ENCODE peak calls at places on chromosomes 1 and 21, in six cellular contexts. I is AG09309, M is esophagus squamous epithelium, P is hepatocyte, E is Panc1, O is fibroblast of lung. F is an unnamed sample.

GRCh38 chr1:75796376-75797272 is at the start of gene MSH4:
- DNase-seq in E (no peak), O (peak), M (no peak), I (no peak), P (no peak), F (no peak)

GRCh38 chr1:2108213-2108876 is 58.1 kb downstream of the PRKCZ start:
- DNase-seq in I (no peak), O (peak), E (no peak), P (peak), M (no peak), F (no peak)

GRCh38 chr1:15100369-15101111 is 53.0 kb upstream of the TMEM51 start:
- DNase-seq in P (peak), I (no peak), O (peak), E (peak), M (no peak), F (peak)

GRCh38 chr1:17594690-17595601 is 55.4 kb downstream of the ARHGEF10L start:
- DNase-seq in O (no peak), M (no peak), P (no peak), E (no peak), I (peak), F (no peak)

GRCh38 chr1:229582011-229582694 is 23.6 kb upstream of the ABCB10 start:
- DNase-seq in E (no peak), P (no peak), I (no peak), O (peak), M (no peak), F (no peak)

GRCh38 chr1:222465211-222466041 is 82.5 kb downstream of the HHIPL2 start:
- DNase-seq in P (peak), O (peak), M (peak), I (peak), E (peak), F (peak)

GRCh38 chr21:16116798-16117197 is 387.0 kb downstream of the USP25 start:
- DNase-seq in M (no peak), O (peak), E (no peak), I (no peak), P (no peak), F (no peak)

GRCh38 chr1:52751589-52752306 is 25.5 kb downstream of the ZYG11B start:
- DNase-seq in P (peak), O (peak), E (no peak), I (no peak), M (no peak), F (no peak)

GRCh38 chr1:157107702-157108101 is 8.1 kb upstream of the ETV3L start:
- DNase-seq in I (no peak), E (no peak), P (no peak), O (no peak), M (no peak), F (no peak)

GRCh38 chr21:33895356-33895755 is 20.2 kb downstream of the ATP5PO start:
- DNase-seq in M (no peak), P (no peak), O (no peak), E (no peak), I (no peak), F (no peak)

GRCh38 chr1:156821801-156822200 is 5.2 kb upstream of the SH2D2A start:
- DNase-seq in M (no peak), O (peak), I (no peak), P (no peak), E (no peak), F (no peak)

GRCh38 chr1:163162281-163162937 is 40.3 kb downstream of the RGS5 start:
- DNase-seq in P (no peak), I (peak), M (no peak), E (no peak), O (peak), F (no peak)

GRCh38 chr1:24070821-24071393 is 41.0 kb downstream of the MYOM3 start:
- DNase-seq in P (peak), M (no peak), I (no peak), O (peak), E (peak), F (peak)

GRCh38 chr21:38475519-38475918 is 22.8 kb downstream of the ERG start:
- DNase-seq in M (no peak), E (no peak), P (no peak), I (no peak), O (no peak), F (no peak)

GRCh38 chr1:234611799-234612351 is 1.9 kb upstream of the IRF2BP2 start:
- DNase-seq in O (no peak), E (no peak), P (peak), I (no peak), M (no peak), F (no peak)

GRCh38 chr1:214213136-214213535 is 67.8 kb upstream of the SMYD2 start:
- DNase-seq in P (no peak), I (no peak), E (no peak), M (no peak), O (peak), F (no peak)

GRCh38 chr1:161706116-161706482 is 930 bp upstream of the FCRLA start:
- DNase-seq in E (no peak), O (peak), P (no peak), M (no peak), I (peak), F (no peak)

GRCh38 chr1:16212251-16212961 is at the start of gene ARHGEF19:
- DNase-seq in E (no peak), O (no peak), I (no peak), P (peak), M (no peak), F (no peak)

GRCh38 chr1:63319069-63320023 is 3.0 kb upstream of the FOXD3 start:
- DNase-seq in I (no peak), O (no peak), P (no peak), M (no peak), E (no peak), F (no peak)

GRCh38 chr21:37071561-37072238 is 1.2 kb downstream of the PIGP start:
- DNase-seq in E (no peak), I (peak), P (peak), M (no peak), O (peak), F (no peak)

GRCh38 chr1:29969576-29969975 is 733.3 kb downstream of the PTPRU start:
- DNase-seq in E (no peak), O (no peak), I (no peak), P (no peak), M (no peak), F (peak)

GRCh38 chr21:44930543-44930981 is 9.3 kb upstream of the SLX9 start:
- DNase-seq in E (no peak), M (no peak), I (no peak), P (no peak), O (no peak), F (no peak)

GRCh38 chr1:1144122-1144842 is 28.4 kb upstream of the C1orf159 start:
- DNase-seq in O (no peak), I (no peak), E (no peak), P (no peak), M (no peak), F (no peak)

GRCh38 chr1:203076031-203076511 is 9.7 kb downstream of the MYOG start:
- DNase-seq in I (no peak), O (no peak), E (no peak), M (no peak), P (no peak), F (no peak)

GRCh38 chr1:94285026-94285654 is 47.8 kb upstream of the ARHGAP29 start:
- DNase-seq in M (no peak), E (no peak), O (peak), I (no peak), P (no peak), F (no peak)

GRCh38 chr1:8116892-8117262 is 90.8 kb upstream of the ERRFI1 start:
- DNase-seq in P (peak), M (no peak), E (no peak), O (peak), I (no peak), F (no peak)

GRCh38 chr1:155938220-155938627 is 3.2 kb upstream of the RXFP4 start:
- DNase-seq in O (peak), P (peak), M (no peak), E (peak), I (no peak), F (no peak)

GRCh38 chr1:116853680-116854191 is 56.0 kb upstream of the PTGFRN start:
- DNase-seq in P (peak), I (no peak), O (peak), M (no peak), E (peak), F (no peak)
- H3K4me3 ChIP-seq in P (no peak), I (no peak), O (no peak), M (no peak), E (no peak), F (no peak)

GRCh38 chr1:6820899-6821298 is 35.6 kb downstream of the CAMTA1 start:
- DNase-seq in M (no peak), E (no peak), O (no peak), I (no peak), P (no peak), F (no peak)
- H3K4me3 ChIP-seq in M (no peak), E (no peak), O (no peak), I (no peak), P (no peak), F (no peak)

GRCh38 chr1:217139513-217139912 is 416.3 kb upstream of the ESRRG start:
- DNase-seq in M (no peak), I (no peak), P (no peak), O (no peak), E (no peak), F (no peak)

GRCh38 chr1:217138173-217138838 is 415.1 kb upstream of the ESRRG start:
- DNase-seq in P (no peak), O (no peak), E (no peak), M (no peak), I (no peak), F (no peak)

GRCh38 chr1:217138839-217139466 is 415.7 kb upstream of the ESRRG start:
- DNase-seq in M (no peak), E (no peak), O (no peak), I (no peak), P (no peak), F (no peak)

GRCh38 chr1:217137210-217137871 is 414.1 kb upstream of the ESRRG start:
- DNase-seq in M (no peak), I (no peak), E (no peak), P (no peak), O (no peak), F (no peak)

GRCh38 chr1:217140041-217140901 is 417.0 kb upstream of the ESRRG start:
- DNase-seq in I (no peak), M (no peak), O (no peak), E (no peak), P (no peak), F (no peak)
- H3K4me3 ChIP-seq in I (no peak), M (no peak), O (no peak), E (no peak), P (peak), F (peak)

GRCh38 chr1:217919683-217920502 is 288.7 kb downstream of the SPATA17 start:
- DNase-seq in E (no peak), O (peak), P (no peak), I (no peak), M (no peak), F (peak)

GRCh38 chr1:217921126-217921900 is 290.2 kb downstream of the SPATA17 start:
- DNase-seq in I (no peak), P (peak), M (no peak), E (no peak), O (peak), F (no peak)

GRCh38 chr1:217924924-217925323 is 293.8 kb downstream of the SPATA17 start:
- DNase-seq in M (no peak), P (no peak), I (no peak), O (peak), E (no peak), F (no peak)
- H3K4me3 ChIP-seq in M (no peak), P (no peak), I (no peak), O (no peak), E (no peak), F (peak)